ENCODE peak calls at places on chromosomes 1 and 21, in ten cellular contexts. One of them, this sample, is unnamed.

GRCh38 chr1:185987611-185988441 is 253.6 kb downstream of the HMCN1 start:
- DNase-seq in SW480: no peak
- DNase-seq in C1 segment of cervical spinal cord: no peak
- DNase-seq in EH: no peak
- DNase-seq in GM23248: no peak
- DNase-seq in AG09319: no peak
- DNase-seq in OCI-LY7: peak; percentile 26
- DNase-seq in NCI-H1930: no peak
- DNase-seq in COR-L47: no peak
- DNase-seq in germinal center: no peak
- DNase-seq in this sample: no peak

GRCh38 chr1:48526045-48526714 is 54.2 kb upstream of the SPATA6 start:
- DNase-seq in OCI-LY7: no peak
- DNase-seq in EH: peak; percentile 3
- DNase-seq in AG09319: no peak
- DNase-seq in C1 segment of cervical spinal cord: peak; percentile 27
- DNase-seq in COR-L47: peak; percentile 76
- DNase-seq in NCI-H1930: peak; percentile 9
- DNase-seq in germinal center: no peak
- DNase-seq in GM23248: peak; percentile 45
- DNase-seq in SW480: no peak
- DNase-seq in this sample: no peak

GRCh38 chr1:64516803-64517568 is 47.1 kb downstream of the CACHD1 start:
- DNase-seq in NCI-H1930: no peak
- DNase-seq in OCI-LY7: no peak
- DNase-seq in COR-L47: no peak
- DNase-seq in AG09319: no peak
- DNase-seq in EH: peak; percentile 74
- DNase-seq in germinal center: no peak
- DNase-seq in SW480: no peak
- DNase-seq in C1 segment of cervical spinal cord: no peak
- DNase-seq in GM23248: peak; percentile 73
- DNase-seq in this sample: no peak

GRCh38 chr1:153488731-153489130 is 28.3 kb upstream of the S100A7 start:
- DNase-seq in OCI-LY7: no peak
- DNase-seq in germinal center: no peak
- DNase-seq in NCI-H1930: no peak
- DNase-seq in AG09319: peak; percentile 71
- DNase-seq in SW480: no peak
- DNase-seq in EH: peak; percentile 93
- DNase-seq in COR-L47: no peak
- DNase-seq in GM23248: peak; percentile 93
- DNase-seq in C1 segment of cervical spinal cord: no peak
- DNase-seq in this sample: no peak

GRCh38 chr1:199956005-199956404 is 71.5 kb upstream of the NR5A2 start:
- DNase-seq in GM23248: no peak
- DNase-seq in AG09319: no peak
- DNase-seq in COR-L47: no peak
- DNase-seq in NCI-H1930: no peak
- DNase-seq in EH: no peak
- DNase-seq in C1 segment of cervical spinal cord: no peak
- DNase-seq in OCI-LY7: no peak
- DNase-seq in germinal center: no peak
- DNase-seq in SW480: no peak
- DNase-seq in this sample: no peak

GRCh38 chr1:31701137-31701736 is 2.6 kb downstream of the COL16A1 start:
- DNase-seq in EH: peak; percentile 98
- DNase-seq in OCI-LY7: no peak
- DNase-seq in AG09319: peak; percentile 88
- DNase-seq in germinal center: no peak
- DNase-seq in SW480: peak; percentile 74
- DNase-seq in C1 segment of cervical spinal cord: peak; percentile 95
- DNase-seq in GM23248: peak; percentile 93
- DNase-seq in NCI-H1930: no peak
- DNase-seq in COR-L47: peak; percentile 65
- DNase-seq in this sample: no peak

GRCh38 chr1:77100870-77101269 is 118.4 kb downstream of the PIGK start:
- DNase-seq in EH: peak; percentile 28
- DNase-seq in COR-L47: no peak
- DNase-seq in SW480: no peak
- DNase-seq in C1 segment of cervical spinal cord: no peak
- DNase-seq in OCI-LY7: no peak
- DNase-seq in NCI-H1930: no peak
- DNase-seq in AG09319: no peak
- DNase-seq in germinal center: no peak
- DNase-seq in GM23248: peak; percentile 17
- DNase-seq in this sample: no peak

GRCh38 chr21:34344584-34344983 is 19.2 kb upstream of the KCNE2 start:
- DNase-seq in OCI-LY7: no peak
- DNase-seq in germinal center: no peak
- DNase-seq in AG09319: no peak
- DNase-seq in C1 segment of cervical spinal cord: no peak
- DNase-seq in EH: peak; percentile 26
- DNase-seq in SW480: no peak
- DNase-seq in GM23248: peak; percentile 10
- DNase-seq in COR-L47: no peak
- DNase-seq in NCI-H1930: no peak
- DNase-seq in this sample: no peak

GRCh38 chr1:238951809-238952208 is 434.6 kb upstream of the CHRM3 start:
- DNase-seq in COR-L47: no peak
- DNase-seq in C1 segment of cervical spinal cord: no peak
- DNase-seq in AG09319: no peak
- DNase-seq in germinal center: no peak
- DNase-seq in NCI-H1930: peak; percentile 6
- DNase-seq in GM23248: peak; percentile 42
- DNase-seq in EH: peak; percentile 11
- DNase-seq in SW480: peak; percentile 45
- DNase-seq in OCI-LY7: no peak
- DNase-seq in this sample: peak; percentile 51

GRCh38 chr1:8821084-8821483 is 3.6 kb upstream of the RERE start:
- DNase-seq in NCI-H1930: no peak
- DNase-seq in OCI-LY7: no peak
- DNase-seq in GM23248: no peak
- DNase-seq in C1 segment of cervical spinal cord: no peak
- DNase-seq in SW480: no peak
- DNase-seq in germinal center: no peak
- DNase-seq in COR-L47: no peak
- DNase-seq in EH: no peak
- DNase-seq in AG09319: no peak
- DNase-seq in this sample: no peak

GRCh38 chr1:19512545-19512944 is 27.2 kb upstream of the CAPZB start:
- DNase-seq in AG09319: no peak
- DNase-seq in SW480: no peak
- DNase-seq in EH: no peak
- DNase-seq in NCI-H1930: no peak
- DNase-seq in germinal center: no peak
- DNase-seq in C1 segment of cervical spinal cord: no peak
- DNase-seq in OCI-LY7: no peak
- DNase-seq in COR-L47: no peak
- DNase-seq in GM23248: peak; percentile 53
- DNase-seq in this sample: no peak

GRCh38 chr21:28943631-28944030 is 49.0 kb downstream of the LTN1 start:
- DNase-seq in EH: peak; percentile 15
- DNase-seq in AG09319: no peak
- DNase-seq in SW480: no peak
- DNase-seq in COR-L47: no peak
- DNase-seq in OCI-LY7: no peak
- DNase-seq in germinal center: no peak
- DNase-seq in C1 segment of cervical spinal cord: no peak
- DNase-seq in NCI-H1930: no peak
- DNase-seq in GM23248: peak; percentile 68
- DNase-seq in this sample: no peak

GRCh38 chr1:64396817-64397216 is 73.1 kb upstream of the CACHD1 start:
- DNase-seq in COR-L47: no peak
- DNase-seq in AG09319: no peak
- DNase-seq in EH: peak; percentile 10
- DNase-seq in C1 segment of cervical spinal cord: no peak
- DNase-seq in NCI-H1930: no peak
- DNase-seq in SW480: no peak
- DNase-seq in germinal center: no peak
- DNase-seq in GM23248: no peak
- DNase-seq in OCI-LY7: no peak
- DNase-seq in this sample: no peak

GRCh38 chr1:53195211-53195909 is 1.3 kb upstream of the CPT2 start:
- DNase-seq in NCI-H1930: no peak
- DNase-seq in COR-L47: no peak
- DNase-seq in germinal center: no peak
- DNase-seq in SW480: no peak
- DNase-seq in C1 segment of cervical spinal cord: no peak
- DNase-seq in OCI-LY7: no peak
- DNase-seq in EH: peak; percentile 31
- DNase-seq in GM23248: no peak
- DNase-seq in AG09319: no peak
- DNase-seq in this sample: no peak

GRCh38 chr1:172449585-172450523 is 6.0 kb upstream of the PIGC start:
- DNase-seq in C1 segment of cervical spinal cord: peak; percentile 42
- DNase-seq in EH: peak; percentile 71
- DNase-seq in AG09319: no peak
- DNase-seq in COR-L47: peak; percentile 25
- DNase-seq in germinal center: peak; percentile 55
- DNase-seq in OCI-LY7: peak; percentile 56
- DNase-seq in GM23248: peak; percentile 83
- DNase-seq in NCI-H1930: peak; percentile 14
- DNase-seq in SW480: peak; percentile 89
- DNase-seq in this sample: peak; percentile 26

GRCh38 chr1:114694540-114695310 is 621 bp downstream of the AMPD1 start:
- DNase-seq in COR-L47: no peak
- DNase-seq in OCI-LY7: no peak
- DNase-seq in AG09319: no peak
- DNase-seq in germinal center: no peak
- DNase-seq in NCI-H1930: no peak
- DNase-seq in EH: no peak
- DNase-seq in GM23248: no peak
- DNase-seq in C1 segment of cervical spinal cord: no peak
- DNase-seq in SW480: no peak
- DNase-seq in this sample: no peak

GRCh38 chr1:1440941-1441888 is 5.7 kb downstream of the VWA1 start:
- DNase-seq in NCI-H1930: no peak
- DNase-seq in COR-L47: no peak
- DNase-seq in C1 segment of cervical spinal cord: peak; percentile 41
- DNase-seq in AG09319: no peak
- DNase-seq in OCI-LY7: peak; percentile 52
- DNase-seq in EH: peak; percentile 41
- DNase-seq in GM23248: peak; percentile 68
- DNase-seq in germinal center: peak; percentile 82
- DNase-seq in SW480: no peak
- DNase-seq in this sample: no peak

GRCh38 chr1:205961970-205962820 is 18.9 kb upstream of the SLC26A9 start:
- DNase-seq in NCI-H1930: no peak
- DNase-seq in EH: peak; percentile 19
- DNase-seq in germinal center: no peak
- DNase-seq in C1 segment of cervical spinal cord: no peak
- DNase-seq in SW480: no peak
- DNase-seq in OCI-LY7: no peak
- DNase-seq in COR-L47: no peak
- DNase-seq in GM23248: peak; percentile 35
- DNase-seq in AG09319: no peak
- DNase-seq in this sample: no peak

GRCh38 chr1:151871284-151872030 is 17.9 kb upstream of the THEM5 start:
- DNase-seq in NCI-H1930: no peak
- DNase-seq in AG09319: no peak
- DNase-seq in GM23248: no peak
- DNase-seq in COR-L47: no peak
- DNase-seq in SW480: no peak
- DNase-seq in C1 segment of cervical spinal cord: no peak
- DNase-seq in EH: no peak
- DNase-seq in germinal center: no peak
- DNase-seq in OCI-LY7: no peak
- DNase-seq in this sample: no peak

GRCh38 chr1:53765656-53766055 is 26.7 kb upstream of the GLIS1 start:
- DNase-seq in NCI-H1930: no peak
- DNase-seq in GM23248: peak; percentile 66
- DNase-seq in COR-L47: no peak
- DNase-seq in AG09319: no peak
- DNase-seq in OCI-LY7: no peak
- DNase-seq in C1 segment of cervical spinal cord: no peak
- DNase-seq in SW480: no peak
- DNase-seq in germinal center: no peak
- DNase-seq in EH: peak; percentile 79
- DNase-seq in this sample: no peak

GRCh38 chr1:171919891-171920887 is 78.9 kb downstream of the DNM3 start:
- DNase-seq in NCI-H1930: no peak
- DNase-seq in C1 segment of cervical spinal cord: no peak
- DNase-seq in germinal center: no peak
- DNase-seq in AG09319: no peak
- DNase-seq in GM23248: peak; percentile 52
- DNase-seq in OCI-LY7: no peak
- DNase-seq in SW480: no peak
- DNase-seq in EH: no peak
- DNase-seq in COR-L47: no peak
- DNase-seq in this sample: no peak

GRCh38 chr1:1086911-1087341 is 12.8 kb upstream of the RNF223 start:
- DNase-seq in NCI-H1930: no peak
- DNase-seq in GM23248: no peak
- DNase-seq in germinal center: no peak
- DNase-seq in EH: no peak
- DNase-seq in OCI-LY7: no peak
- DNase-seq in COR-L47: no peak
- DNase-seq in SW480: no peak
- DNase-seq in C1 segment of cervical spinal cord: no peak
- DNase-seq in AG09319: no peak
- DNase-seq in this sample: no peak

GRCh38 chr1:87109012-87109411 is 194.6 kb downstream of the HS2ST1 start:
- DNase-seq in C1 segment of cervical spinal cord: no peak
- DNase-seq in germinal center: no peak
- DNase-seq in EH: peak; percentile 29
- DNase-seq in NCI-H1930: no peak
- DNase-seq in GM23248: peak; percentile 43
- DNase-seq in OCI-LY7: no peak
- DNase-seq in AG09319: no peak
- DNase-seq in SW480: no peak
- DNase-seq in COR-L47: no peak
- DNase-seq in this sample: no peak